ENCODE peak calls at places on chromosome 21, in four cellular contexts. T is adipocyte; U is CD4-positive, alpha-beta memory T cell; I is hepatocyte. M is an unnamed sample. For H3K4me1 and H3K9me3, the result is how much of the 10 kb centered on the place peaks cover.

GRCh38 chr21:33924766-33925100 is 9.1 kb upstream of the ATP5PO start:
- DNase-seq in U (no peak), T (no peak), I (no peak), M (no peak)

GRCh38 chr21:38848187-38848609 is 42.5 kb downstream of the ETS2 start:
- DNase-seq in T (no peak), U (no peak), I (peak), M (no peak)

GRCh38 chr21:25186278-25186677 is 421.0 kb downstream of the MRPL39 start:
- DNase-seq in U (no peak), T (no peak), I (no peak), M (no peak)

GRCh38 chr21:35414511-35415139 is 365.5 kb upstream of the RUNX1 start:
- DNase-seq in U (no peak), I (no peak), T (no peak), M (no peak)

GRCh38 chr21:41956926-41957729 is 3.3 kb upstream of the C2CD2 start:
- DNase-seq in T (peak), I (no peak), U (no peak), M (no peak)

GRCh38 chr21:40719615-40720014 is 127.3 kb downstream of the DSCAM start:
- DNase-seq in I (no peak), U (no peak), T (no peak), M (no peak)

GRCh38 chr21:26550357-26550756 is 22.7 kb downstream of the CYYR1 start:
- DNase-seq in T (peak), I (no peak), U (no peak), M (no peak)

GRCh38 chr21:16709866-16710550 is 802.8 kb upstream of the CXADR start:
- DNase-seq in U (no peak), T (peak), I (no peak), M (no peak)

GRCh38 chr21:35252831-35253230 is 203.7 kb upstream of the RUNX1 start:
- DNase-seq in T (peak), U (no peak), I (no peak), M (no peak)

GRCh38 chr21:43325968-43326367 is 101.0 kb downstream of the SIK1 start:
- DNase-seq in I (no peak), T (no peak), U (no peak), M (no peak)

GRCh38 chr21:21383126-21383525 is 384.9 kb downstream of the NCAM2 start:
- DNase-seq in T (no peak), I (no peak), U (no peak), M (no peak)

GRCh38 chr21:14675774-14676530 is 129.8 kb upstream of the SAMSN1 start:
- DNase-seq in U (peak), T (no peak), I (no peak), M (no peak)

GRCh38 chr21:26453258-26453657 is 119.8 kb downstream of the CYYR1 start:
- DNase-seq in I (no peak), U (no peak), T (no peak), M (no peak)

GRCh38 chr21:15010645-15011044 is 54.2 kb downstream of the NRIP1 start:
- DNase-seq in T (no peak), I (no peak), U (no peak), M (no peak)

GRCh38 chr21:15126948-15127347 is 62.1 kb upstream of the NRIP1 start:
- DNase-seq in U (no peak), T (no peak), I (no peak), M (no peak)

GRCh38 chr21:34630536-34631143 is 15.7 kb upstream of the RCAN1 start:
- DNase-seq in T (peak), U (no peak), I (peak), M (no peak)

GRCh38 chr21:42175110-42175710 is 43.7 kb upstream of the ABCG1 start:
- DNase-seq in U (no peak), T (no peak), I (no peak), M (no peak)

GRCh38 chr21:15062566-15062965 is 2.2 kb downstream of the NRIP1 start:
- DNase-seq in U (no peak), T (peak), I (no peak), M (no peak)

GRCh38 chr21:14825405-14826032 is 239.3 kb downstream of the NRIP1 start:
- DNase-seq in T (no peak), U (no peak), I (no peak), M (no peak)

DNA sequence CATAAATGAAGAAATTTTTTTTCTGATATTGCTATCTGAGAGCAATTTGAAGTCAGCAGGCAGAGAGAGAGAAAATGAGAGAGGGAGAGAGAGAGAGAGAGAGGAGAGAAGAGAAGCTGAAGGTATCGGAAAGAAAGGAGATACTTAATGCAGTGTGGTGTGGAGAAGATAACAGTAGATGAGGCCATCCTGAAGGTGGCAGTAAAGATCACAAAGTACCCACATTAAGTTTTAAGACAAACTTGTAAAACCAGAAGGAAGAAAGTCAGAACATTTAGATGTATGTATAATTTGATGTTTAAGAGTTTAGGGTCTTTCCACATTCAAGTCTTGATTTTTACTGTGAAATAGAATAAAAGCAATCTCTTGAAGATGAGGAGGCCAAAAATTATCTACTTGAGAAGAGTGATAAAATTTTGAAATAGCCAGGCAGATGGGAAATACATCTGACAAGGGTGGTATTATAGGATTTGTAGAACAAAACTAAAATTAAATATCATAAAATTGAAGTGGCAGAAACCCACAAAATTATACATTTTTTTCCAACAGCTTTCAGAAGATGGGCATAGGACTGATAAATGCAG is 1753.4 kb downstream of the MRPL39 start:
- DNase-seq in U (no peak), T (peak), I (peak), M (no peak)
- H3K4me1 ChIP-seq in U (under half), T (under half), I (under half), M (under half)

GRCh38 chr21:45939521-45940045 is 42.0 kb upstream of the COL6A1 start:
- DNase-seq in U (no peak), T (no peak), I (no peak), M (no peak)

GRCh38 chr21:45938453-45938755 is 43.2 kb upstream of the COL6A1 start:
- DNase-seq in U (no peak), I (no peak), T (no peak), M (no peak)

GRCh38 chr21:45940091-45940490 is 41.5 kb upstream of the COL6A1 start:
- DNase-seq in U (no peak), T (no peak), I (no peak), M (no peak)

GRCh38 chr21:45938811-45939520 is 42.6 kb upstream of the COL6A1 start:
- DNase-seq in I (no peak), U (no peak), T (no peak), M (no peak)

GRCh38 chr21:45937721-45938452 is 43.7 kb upstream of the COL6A1 start:
- DNase-seq in T (no peak), U (no peak), I (no peak), M (no peak)
- H3K9me3 ChIP-seq in T (under half), U (under half), I (under half), M (under half)

GRCh38 chr21:37451446-37451845 is 84.9 kb downstream of the DYRK1A start:
- DNase-seq in I (no peak), T (no peak), U (no peak), M (no peak)
- H3K4me1 ChIP-seq in I (under half), T (half or more), U (half or more), M (under half)

GRCh38 chr21:44670642-44671432 is 4.1 kb upstream of the KRTAP12-2 start:
- DNase-seq in T (no peak), I (no peak), U (no peak), M (no peak)
- H3K9me3 ChIP-seq in T (under half), I (under half), U (under half), M (under half)

GRCh38 chr21:46363698-46364097 is 39.7 kb downstream of the PCNT start:
- DNase-seq in T (no peak), U (no peak), I (no peak), M (no peak)
- H3K4me1 ChIP-seq in T (under half), U (under half), I (under half), M (under half)

DNA sequence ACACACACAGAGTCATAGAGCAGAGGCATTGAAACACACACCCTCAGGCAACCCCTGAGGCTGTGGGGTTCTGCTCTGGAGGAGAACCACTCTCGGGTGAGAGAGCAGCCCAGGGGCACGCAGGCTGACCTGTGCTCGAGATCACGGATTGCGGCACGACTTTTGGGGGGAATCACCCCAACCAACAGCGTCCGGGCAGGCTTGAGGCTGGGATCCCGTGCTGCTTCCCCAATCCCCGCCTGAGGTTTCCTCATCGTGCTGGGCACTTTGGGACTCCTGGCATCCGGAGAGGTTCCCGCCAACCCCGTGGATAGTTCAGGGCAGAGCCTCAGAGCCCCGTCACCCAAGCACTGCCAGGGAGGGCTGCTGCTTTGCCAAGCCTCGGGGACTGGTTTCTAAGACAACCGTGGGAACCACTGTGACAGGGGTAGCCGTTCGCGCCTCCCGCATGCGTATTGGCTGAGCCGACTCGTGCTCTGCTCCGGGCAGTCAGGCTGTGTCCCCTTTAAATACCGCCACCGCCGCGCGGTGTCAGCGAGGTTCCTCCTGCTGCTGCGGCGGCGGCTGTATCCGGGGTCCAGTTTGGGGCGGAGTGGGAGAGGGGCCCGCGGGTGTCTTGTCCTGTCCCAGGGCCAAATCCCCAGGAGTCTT is 682.2 kb upstream of the TPTE start:
- DNase-seq in T (no peak), I (peak), U (peak), M (peak)
- H3K9me3 ChIP-seq in T (under half), I (under half), U (under half), M (under half)

GRCh38 chr21:32350211-32350980 is 42.4 kb downstream of the URB1 start:
- DNase-seq in T (no peak), I (no peak), U (no peak), M (no peak)

GRCh38 chr21:32347887-32348450 is 44.8 kb downstream of the URB1 start:
- DNase-seq in T (no peak), U (no peak), I (peak), M (no peak)

GRCh38 chr21:32347351-32347750 is 45.5 kb downstream of the URB1 start:
- DNase-seq in I (no peak), U (no peak), T (no peak), M (no peak)

GRCh38 chr21:32349333-32349944 is 43.4 kb downstream of the URB1 start:
- DNase-seq in I (no peak), U (no peak), T (no peak), M (no peak)

GRCh38 chr21:32348604-32349332 is 44.0 kb downstream of the URB1 start:
- DNase-seq in I (no peak), T (no peak), U (no peak), M (no peak)
- H3K4me1 ChIP-seq in I (under half), T (under half), U (under half), M (under half)

GRCh38 chr21:31316072-31316471 is 28.0 kb downstream of the TIAM1 start:
- DNase-seq in U (no peak), I (no peak), T (no peak), M (no peak)
- H3K9me3 ChIP-seq in U (under half), I (under half), T (under half), M (under half)

M was measured in RWPE2.